ENCODE peak calls at places on chromosome 22, in eight cellular contexts. O is right lobe of liver, I is fibroblast of lung, H is left lung, U is prostate gland, E is sigmoid colon, R is body of pancreas, A is IMR-90. K is an unnamed sample. For H3K9me3, the result is how much of the 10 kb centered on the place peaks cover.

GRCh38 chr22:44307509-44308169 is 5.1 kb downstream of the SHISAL1 start:
- DNase-seq in O (no peak), I (no peak), H (no peak), U (no peak), E (peak), R (peak), A (peak), K (peak)

GRCh38 chr22:44677299-44678244 is 24.4 kb upstream of the PRR5 start:
- DNase-seq in O (no peak), I (no peak), H (no peak), U (no peak), E (no peak), R (no peak), A (no peak), K (no peak)

GRCh38 chr22:23219787-23220484 is 39.6 kb downstream of the BCR start:
- DNase-seq in O (no peak), I (peak), H (peak), U (no peak), E (no peak), R (peak), A (peak), K (no peak)

GRCh38 chr22:26416670-26417270 is 12.3 kb upstream of the ASPHD2 start:
- DNase-seq in O (no peak), I (no peak), H (no peak), U (peak), E (no peak), R (peak), A (peak), K (no peak)

GRCh38 chr22:30036656-30037055 is 43.6 kb upstream of the HORMAD2 start:
- DNase-seq in O (no peak), I (no peak), H (no peak), U (no peak), E (no peak), R (no peak), A (peak), K (no peak)

GRCh38 chr22:21641417-21641794 is 696 bp upstream of the SDF2L1 start:
- DNase-seq in O (peak), I (peak), H (no peak), U (no peak), E (no peak), R (peak), A (peak), K (peak)

GRCh38 chr22:36331912-36332622 is 55.7 kb downstream of the MYH9 start:
- DNase-seq in O (no peak), I (peak), H (peak), U (peak), E (peak), R (peak), A (peak), K (peak)

GRCh38 chr22:22894740-22895731 is 7.4 kb downstream of the IGLL5 start:
- DNase-seq in O (no peak), I (no peak), H (peak), U (no peak), E (peak), R (no peak), A (no peak), K (no peak)

GRCh38 chr22:24996420-24996952 is 44.0 kb downstream of the KIAA1671 start:
- DNase-seq in O (no peak), I (peak), H (no peak), U (peak), E (no peak), R (no peak), A (no peak), K (no peak)

GRCh38 chr22:17728786-17729185 is 45.5 kb downstream of the BID start:
- DNase-seq in O (no peak), I (no peak), H (no peak), U (no peak), E (no peak), R (no peak), A (no peak), K (no peak)

GRCh38 chr22:47260551-47260950 is 498.1 kb downstream of the TBC1D22A start:
- DNase-seq in O (no peak), I (no peak), H (no peak), U (no peak), E (no peak), R (no peak), A (no peak), K (no peak)
- H3K9me3 ChIP-seq in O (under half), I (under half), H (under half), U (under half), E (under half), R (under half), A (under half), K (under half)

DNA sequence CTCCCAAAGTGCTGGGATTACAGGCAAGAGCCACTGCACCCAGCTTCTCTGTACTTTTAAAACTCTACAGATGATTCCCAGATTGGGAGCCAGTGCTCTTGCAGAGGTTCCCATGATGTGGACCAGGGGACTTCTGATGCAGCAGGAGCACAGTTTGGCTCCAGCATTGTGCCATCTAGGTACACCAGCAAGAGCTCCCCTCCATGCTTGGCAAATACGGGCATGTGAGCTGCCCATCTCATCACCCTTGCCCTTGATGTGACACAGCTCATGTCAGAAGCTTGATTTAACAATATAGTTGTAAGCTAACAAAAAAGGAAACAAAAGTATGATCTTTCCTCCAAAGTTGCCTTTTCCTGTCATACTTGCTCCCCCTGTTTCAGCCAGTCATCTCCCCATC is 28.7 kb downstream of the SNU13 start:
- DNase-seq in O (no peak), I (no peak), H (no peak), U (no peak), E (no peak), R (no peak), A (no peak), K (no peak)
- TF ChIP-seq CTCF in O (no peak), I (no peak), H (no peak), U (no peak), E (no peak), R (no peak), A (no peak), K (no peak)

GRCh38 chr22:47781427-47782111 is 1019.1 kb downstream of the TBC1D22A start:
- DNase-seq in O (no peak), I (no peak), H (no peak), U (no peak), E (no peak), R (no peak), A (no peak), K (no peak)

GRCh38 chr22:47783433-47784366 is 1021.2 kb downstream of the TBC1D22A start:
- DNase-seq in O (no peak), I (no peak), H (no peak), U (no peak), E (no peak), R (no peak), A (no peak), K (no peak)

GRCh38 chr22:47784367-47784983 is 1022.0 kb downstream of the TBC1D22A start:
- DNase-seq in O (no peak), I (no peak), H (no peak), U (no peak), E (no peak), R (no peak), A (no peak), K (no peak)

GRCh38 chr22:47781024-47781423 is 1018.6 kb downstream of the TBC1D22A start:
- DNase-seq in O (no peak), I (no peak), H (no peak), U (no peak), E (no peak), R (no peak), A (no peak), K (no peak)

GRCh38 chr22:47782461-47783075 is 1020.1 kb downstream of the TBC1D22A start:
- DNase-seq in O (no peak), I (no peak), H (no peak), U (no peak), E (no peak), R (no peak), A (no peak), K (no peak)
- H3K9me3 ChIP-seq in O (under half), I (under half), H (under half), U (under half), E (under half), R (under half), A (half or more), K (under half)

GRCh38 chr22:20116376-20116950 is 559 bp downstream of the RANBP1 start:
- DNase-seq in O (no peak), I (no peak), H (no peak), U (no peak), E (peak), R (peak), A (no peak), K (no peak)

GRCh38 chr22:20115691-20116375 is at the start of gene RANBP1:
- DNase-seq in O (peak), I (no peak), H (no peak), U (no peak), E (no peak), R (no peak), A (no peak), K (no peak)

GRCh38 chr22:20118572-20119020 is 1.6 kb upstream of the TRMT2A start:
- DNase-seq in O (peak), I (no peak), H (no peak), U (no peak), E (no peak), R (no peak), A (no peak), K (no peak)

GRCh38 chr22:20117656-20118571 is 888 bp upstream of the TRMT2A start:
- DNase-seq in O (peak), I (peak), H (no peak), U (no peak), E (no peak), R (peak), A (peak), K (no peak)

DNA sequence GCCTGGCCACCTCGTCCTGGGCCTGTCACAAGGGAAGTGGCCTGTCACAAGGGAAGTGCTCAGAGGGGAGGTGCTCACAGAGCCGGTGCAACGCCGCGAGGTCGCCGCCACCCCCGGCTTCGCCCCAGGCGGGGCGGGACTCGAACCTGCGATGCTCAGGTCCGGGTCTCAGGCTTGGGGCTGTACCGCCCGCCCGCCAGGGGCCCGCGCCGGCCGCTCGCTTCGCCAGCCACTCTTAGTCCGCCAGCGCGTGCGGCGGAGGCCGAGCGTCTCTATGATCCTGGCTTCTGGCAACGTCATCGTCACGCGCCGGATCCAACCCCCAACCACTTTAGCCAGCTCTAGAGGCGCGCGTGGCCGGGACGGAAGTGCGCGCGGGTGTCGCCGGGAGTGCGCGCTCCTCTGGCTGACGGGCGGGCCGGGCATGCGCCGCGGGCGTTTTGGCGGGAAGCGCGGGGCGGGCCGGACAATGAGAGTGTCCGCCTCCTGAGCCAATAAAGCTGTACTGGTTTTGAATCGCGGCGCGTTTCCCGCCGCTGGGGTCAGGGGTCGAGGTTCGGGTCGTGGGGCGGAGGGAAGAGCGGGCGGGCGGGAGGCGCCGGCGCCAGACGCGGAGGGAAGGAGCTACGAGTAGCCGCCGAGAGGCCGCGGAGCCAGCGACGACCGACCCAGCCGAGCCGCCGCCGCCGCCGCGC is at the start of gene TRMT2A:
- DNase-seq in O (peak), I (peak), H (peak), U (peak), E (peak), R (peak), A (peak), K (peak)
- TF ChIP-seq CTCF in O (no peak), I (no peak), H (no peak), U (peak), E (no peak), R (no peak), A (peak), K (no peak)

K was measured in testis.